ENCODE peak calls at places on chromosomes 13 and 19, in seven cellular contexts. Y is lower leg skin, J is stomach, O is cardiac muscle cell, L is IMR-90, Z is heart right ventricle, E is tibial artery. S is an unnamed sample.

GRCh38 chr13:21012211-21012610 is 49.2 kb downstream of the LATS2 start:
- DNase-seq in E (no peak), Z (no peak), J (no peak), Y (no peak), O (no peak), L (peak; percentile 93), S (no peak)

GRCh38 chr13:51764184-51765141 is 39.5 kb downstream of the DHRS12 start:
- DNase-seq in Z (peak; percentile 58), J (peak; percentile 56), O (peak; percentile 54), L (peak; percentile 97), E (peak; percentile 93), Y (peak; percentile 88), S (peak; percentile 78)

GRCh38 chr13:47845981-47846380 is 155.1 kb downstream of the SUCLA2 start:
- DNase-seq in L (no peak), J (no peak), O (peak; percentile 44), E (no peak), Y (no peak), Z (no peak), S (no peak)

GRCh38 chr19:33471111-33471996 is 50.2 kb downstream of the PEPD start:
- DNase-seq in Y (no peak), L (no peak), Z (no peak), J (no peak), O (no peak), E (no peak), S (no peak)

GRCh38 chr13:107421028-107421427 is 794.3 kb downstream of the LIG4 start:
- DNase-seq in J (no peak), E (no peak), Y (no peak), Z (no peak), L (peak; percentile 75), O (peak; percentile 20), S (peak; percentile 35)

GRCh38 chr13:67184247-67184646 is 45.9 kb downstream of the PCDH9 start:
- DNase-seq in J (no peak), E (no peak), L (no peak), Y (no peak), O (no peak), Z (no peak), S (no peak)

GRCh38 chr19:30029721-30030510 is 87.9 kb downstream of the URI1 start:
- DNase-seq in Y (no peak), J (no peak), E (no peak), O (no peak), L (peak; percentile 56), Z (no peak), S (peak; percentile 73)

GRCh38 chr19:55677572-55678028 is 2.6 kb downstream of the EPN1 start:
- DNase-seq in O (no peak), E (no peak), L (no peak), Z (no peak), J (peak; percentile 67), Y (no peak), S (no peak)

GRCh38 chr19:19606021-19606420 is 12.5 kb downstream of the PBX4 start:
- DNase-seq in J (peak; percentile 55), O (no peak), E (no peak), L (peak; percentile 10), Y (no peak), Z (no peak), S (no peak)

GRCh38 chr19:49681830-49682229 is 4.8 kb downstream of the PRMT1 start:
- DNase-seq in Y (no peak), E (no peak), J (no peak), O (no peak), L (no peak), Z (no peak), S (no peak)

GRCh38 chr19:14158276-14159023 is 22.1 kb upstream of the ASF1B start:
- DNase-seq in E (no peak), Y (no peak), Z (no peak), J (no peak), L (no peak), O (no peak), S (no peak)

GRCh38 chr13:94210826-94211225 is 268.7 kb downstream of the DCT start:
- DNase-seq in O (peak; percentile 60), L (no peak), Y (no peak), Z (no peak), J (no peak), E (no peak), S (no peak)

GRCh38 chr19:3276341-3276799 is 51.9 kb downstream of the CELF5 start:
- DNase-seq in J (peak; percentile 34), L (no peak), O (no peak), Z (no peak), Y (peak; percentile 34), E (no peak), S (no peak)
- H3K4me3 ChIP-seq in J (peak overlapping the region; percentile 41), L (no peak overlapping the region), O (peak overlapping the region; percentile 18), Z (no peak overlapping the region), Y (no peak overlapping the region), E (no peak overlapping the region), S (no peak overlapping the region)

GRCh38 chr19:37925212-37925611 is 18.2 kb downstream of the SIPA1L3 start:
- DNase-seq in L (no peak), O (no peak), E (no peak), Y (no peak), Z (no peak), J (no peak), S (no peak)

GRCh38 chr19:37926711-37927110 is 19.7 kb downstream of the SIPA1L3 start:
- DNase-seq in O (no peak), L (no peak), Y (no peak), J (no peak), Z (no peak), E (no peak), S (no peak)

GRCh38 chr19:37926255-37926654 is 19.2 kb downstream of the SIPA1L3 start:
- DNase-seq in O (no peak), L (no peak), Z (no peak), E (no peak), J (no peak), Y (no peak), S (no peak)

GRCh38 chr19:37914908-37915307 is 7.9 kb downstream of the SIPA1L3 start:
- DNase-seq in E (no peak), J (no peak), L (no peak), O (no peak), Z (no peak), Y (no peak), S (no peak)

DNA sequence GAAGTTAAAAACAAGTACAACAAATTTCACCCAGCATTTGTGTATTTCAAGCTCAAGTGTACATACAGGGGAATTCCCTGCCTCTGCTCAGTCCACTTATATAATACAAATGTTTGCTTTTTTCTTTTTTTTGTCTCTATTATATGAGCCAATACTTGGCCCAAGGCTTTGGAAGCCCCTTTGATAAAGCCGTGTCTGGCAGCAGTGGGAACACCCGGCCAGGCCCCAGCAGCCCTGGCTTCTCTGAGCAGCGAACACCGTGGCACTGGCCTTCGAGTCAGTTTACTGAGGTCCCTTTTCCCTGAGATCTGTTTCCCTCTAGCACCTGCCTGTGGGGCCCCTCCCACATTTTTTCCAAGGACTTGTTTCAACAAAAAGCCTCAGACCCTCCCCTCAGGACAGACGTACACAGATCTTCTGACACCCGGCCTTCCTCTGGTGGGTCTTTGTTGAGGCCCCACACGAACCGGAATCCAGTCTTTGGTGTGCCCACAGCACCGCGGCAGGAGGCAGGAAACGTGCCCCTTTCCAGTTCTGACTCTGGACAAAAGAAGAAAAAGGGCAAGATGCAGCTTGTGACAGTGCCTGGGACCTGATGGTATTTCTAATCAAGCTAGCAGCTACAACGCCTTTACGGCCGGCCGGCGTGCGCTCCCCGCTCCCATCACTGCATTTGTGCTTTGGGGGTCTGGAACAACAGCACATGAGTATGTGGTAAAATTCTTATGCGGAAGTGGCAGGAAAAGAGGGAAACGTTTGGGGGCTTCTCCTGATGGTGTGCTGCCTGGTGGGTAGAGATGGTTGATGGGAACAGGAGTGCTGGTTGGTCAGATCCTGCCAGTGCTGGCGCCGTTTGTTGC is 13.8 kb downstream of the SIPA1L3 start:
- DNase-seq in L (no peak), Z (no peak), O (no peak), J (peak; percentile 47), E (no peak), Y (no peak), S (no peak)
- H3K4me3 ChIP-seq in L (no peak overlapping the region), Z (no peak overlapping the region), O (no peak overlapping the region), J (no peak overlapping the region), E (no peak overlapping the region), Y (no peak overlapping the region), S (no peak overlapping the region)

GRCh38 chr13:23434431-23434830 is 929 bp upstream of the SACS start:
- DNase-seq in Y (no peak), J (no peak), E (no peak), O (no peak), L (no peak), Z (no peak), S (no peak)
- H3K4me3 ChIP-seq in Y (no peak overlapping the region), J (no peak overlapping the region), E (no peak overlapping the region), O (no peak overlapping the region), L (no peak overlapping the region), Z (no peak overlapping the region), S (no peak overlapping the region)

GRCh38 chr13:98752111-98752941 is at the start of gene SLC15A1:
- DNase-seq in E (no peak), L (no peak), O (no peak), Y (no peak), J (no peak), Z (no peak), S (no peak)
- H3K4me3 ChIP-seq in E (peak within 1 kb of the TSS; percentile 41), L (no peak within 1 kb of the TSS), O (peak within 1 kb of the TSS; percentile 31), Y (peak within 1 kb of the TSS; percentile 7), J (peak within 1 kb of the TSS; percentile 45), Z (peak within 1 kb of the TSS; percentile 11), S (peak within 1 kb of the TSS; percentile 34)

DNA sequence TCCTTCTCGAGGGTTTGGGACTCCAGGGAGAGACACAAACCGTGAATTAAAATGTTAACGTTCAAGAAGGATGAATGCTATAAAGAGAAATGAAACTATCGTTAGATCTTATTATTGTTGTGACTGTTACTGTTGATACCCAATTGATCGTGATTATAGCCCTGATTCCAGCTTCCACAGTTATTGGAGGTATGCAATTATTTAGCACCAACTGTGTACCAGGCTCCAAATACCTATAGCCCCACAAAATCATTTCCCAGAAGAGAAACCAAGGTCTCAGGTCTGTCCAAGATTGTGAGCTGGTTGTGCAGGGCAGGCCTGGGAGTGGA is 30.1 kb upstream of the NFIC start:
- DNase-seq in L (no peak), J (no peak), Y (no peak), O (no peak), E (no peak), Z (no peak), S (no peak)
- H3K4me3 ChIP-seq in L (no peak overlapping the region), J (no peak overlapping the region), Y (no peak overlapping the region), O (no peak overlapping the region), E (no peak overlapping the region), Z (no peak overlapping the region), S (no peak overlapping the region)

DNA sequence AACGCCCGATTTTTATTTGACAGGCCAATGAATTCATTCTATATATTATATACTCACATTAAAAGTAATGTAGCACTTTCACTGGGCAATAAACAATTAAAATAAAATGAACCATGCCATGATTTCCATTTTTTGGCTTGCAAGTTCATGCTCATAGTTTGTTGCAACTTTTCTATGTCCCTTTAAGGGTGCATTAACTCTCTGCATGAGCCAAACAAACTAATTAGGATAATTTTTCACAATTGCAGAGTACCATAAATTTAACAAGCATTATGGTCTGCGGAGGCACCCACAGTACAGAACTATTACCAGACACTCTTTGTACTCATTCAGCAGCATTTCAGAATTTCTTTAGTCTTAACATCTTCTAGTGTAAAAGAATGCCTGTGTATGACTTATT is 1.4 kb downstream of the LHFPL6 start:
- DNase-seq in L (no peak), J (no peak), O (no peak), Y (no peak), E (no peak), Z (no peak), S (no peak)
- H3K4me3 ChIP-seq in L (peak overlapping the region; percentile 80), J (peak overlapping the region; percentile 75), O (peak overlapping the region; percentile 75), Y (no peak overlapping the region), E (peak overlapping the region; percentile 74), Z (peak overlapping the region; percentile 78), S (peak overlapping the region; percentile 87)

S was measured in brain microvascular endothelial cell.